ENCODE peak calls at places on chromosomes 6 and 20, in nine cellular contexts. I, U, Y, K, V, E, Q, H and M are unnamed samples.

GRCh38 chr6:87731818-87732661 is 30.0 kb upstream of the AKIRIN2 start:
- DNase-seq in Q (peak; percentile 94), E (peak; percentile 99), H (peak; percentile 89), K (no peak), I (peak; percentile 92), Y (peak; percentile 92), U (peak; percentile 96), V (peak; percentile 72), M (peak; percentile 95)

GRCh38 chr20:1362484-1362883 is 30.4 kb downstream of the FKBP1A start:
- DNase-seq in U (no peak), Y (no peak), V (no peak), Q (no peak), H (no peak), I (no peak), K (no peak), E (no peak), M (no peak)

GRCh38 chr6:31770860-31771259 is 6.3 kb downstream of the VWA7 start:
- DNase-seq in V (no peak), E (no peak), I (no peak), H (no peak), Y (no peak), Q (no peak), U (no peak), K (no peak), M (no peak)

GRCh38 chr6:138590796-138591709 is 91.8 kb upstream of the NHSL1 start:
- DNase-seq in K (no peak), Y (peak; percentile 62), I (no peak), U (peak; percentile 72), Q (peak; percentile 32), V (peak; percentile 50), H (no peak), E (peak; percentile 84), M (peak; percentile 75)

GRCh38 chr20:9981834-9982233 is 53.0 kb upstream of the ANKEF1 start:
- DNase-seq in Q (no peak), H (no peak), I (no peak), V (no peak), K (no peak), E (peak; percentile 22), Y (no peak), U (no peak), M (no peak)

GRCh38 chr6:127376685-127377084 is 33.3 kb upstream of the ECHDC1 start:
- DNase-seq in V (no peak), I (no peak), K (no peak), H (no peak), Q (no peak), Y (no peak), E (no peak), U (no peak), M (no peak)

GRCh38 chr6:164419099-164419498 is 890.3 kb downstream of the C6orf118 start:
- DNase-seq in K (no peak), V (no peak), Y (no peak), I (no peak), U (no peak), Q (no peak), H (no peak), E (no peak), M (no peak)

GRCh38 chr6:15183979-15184378 is 61.9 kb upstream of the JARID2 start:
- DNase-seq in Q (no peak), U (no peak), V (no peak), K (no peak), I (no peak), E (no peak), H (no peak), Y (no peak), M (no peak)

GRCh38 chr6:159099311-159099710 is 54.5 kb upstream of the TAGAP start:
- DNase-seq in Q (no peak), V (no peak), Y (no peak), E (no peak), U (no peak), K (no peak), H (no peak), I (no peak), M (no peak)

DNA sequence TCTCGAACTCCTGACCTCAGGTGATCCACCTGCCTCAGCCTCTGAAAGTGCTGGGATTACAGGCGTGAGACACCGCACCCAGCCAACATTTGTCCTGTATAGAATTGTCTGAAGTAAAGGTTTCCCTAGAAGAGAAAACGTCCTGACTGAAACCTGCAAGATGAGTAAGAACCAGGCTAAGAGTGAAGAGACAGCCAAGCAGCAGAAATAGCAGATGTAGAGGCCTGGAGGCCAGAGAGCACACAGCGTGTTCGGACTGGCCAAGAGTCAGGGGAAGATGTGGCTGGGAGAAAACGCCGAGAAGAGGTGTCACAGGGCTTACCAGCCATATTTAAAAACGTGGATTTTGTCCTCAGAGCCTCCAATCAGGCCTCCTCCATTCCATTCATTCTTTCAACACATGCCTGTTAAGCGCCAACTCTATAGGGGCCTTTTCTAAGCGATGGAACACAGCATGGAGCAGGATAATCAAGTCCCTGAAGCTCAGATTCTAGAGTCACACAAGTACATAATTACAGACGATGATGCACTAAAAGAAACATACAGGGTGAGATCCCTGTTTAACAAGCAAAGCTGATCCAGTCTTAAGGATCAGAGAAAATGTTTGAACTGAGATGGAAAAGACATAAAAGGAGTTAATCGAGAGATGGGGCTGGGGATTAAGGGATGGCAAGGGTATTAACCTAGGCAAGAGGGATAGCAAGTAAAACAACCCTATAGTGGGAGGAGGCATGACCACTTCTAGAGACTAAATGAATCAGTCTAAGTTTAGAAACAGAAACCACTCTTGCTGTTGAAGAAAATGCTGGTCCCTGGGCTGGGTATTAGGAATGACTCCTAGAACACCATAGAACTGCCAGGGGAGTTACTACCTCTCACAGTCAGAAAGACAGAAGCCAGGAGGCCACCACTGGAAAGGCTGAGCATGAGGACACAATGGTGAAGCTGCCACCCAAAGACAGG is 4.8 kb downstream of the ZCCHC3 start:
- DNase-seq in H (no peak), V (no peak), Y (no peak), I (no peak), K (no peak), E (no peak), Q (no peak), U (no peak), M (no peak)
- H3K4me3 ChIP-seq in H (no peak overlapping the region), V (no peak overlapping the region), Y (no peak overlapping the region), I (no peak overlapping the region), K (no peak overlapping the region), E (no peak overlapping the region), Q (no peak overlapping the region), U (no peak overlapping the region), M (no peak overlapping the region)

GRCh38 chr6:111975501-111975900 is 78.4 kb upstream of the CCN6 start:
- DNase-seq in U (no peak), I (no peak), H (no peak), Y (no peak), Q (no peak), E (no peak), V (no peak), K (no peak), M (no peak)
- H3K4me3 ChIP-seq in U (no peak overlapping the region), I (no peak overlapping the region), H (no peak overlapping the region), Y (no peak overlapping the region), Q (no peak overlapping the region), E (no peak overlapping the region), V (no peak overlapping the region), K (no peak overlapping the region), M (no peak overlapping the region)

GRCh38 chr6:109094351-109095035 is at the start of gene SESN1:
- DNase-seq in E (peak; percentile 100), K (peak; percentile 60), V (peak; percentile 96), H (peak; percentile 99), Y (peak; percentile 96), Q (peak; percentile 89), U (peak; percentile 96), I (peak; percentile 96), M (peak; percentile 82)

GRCh38 chr6:109087661-109088264 is 6.9 kb downstream of the SESN1 start:
- DNase-seq in H (no peak), Y (no peak), I (no peak), U (no peak), E (no peak), V (no peak), K (no peak), Q (no peak), M (no peak)

GRCh38 chr6:109093732-109094131 is 914 bp downstream of the SESN1 start:
- DNase-seq in E (no peak), H (no peak), K (no peak), V (no peak), U (no peak), I (no peak), Y (no peak), Q (no peak), M (no peak)

GRCh38 chr6:109092074-109092473 is 2.6 kb downstream of the SESN1 start:
- DNase-seq in H (no peak), E (no peak), Y (no peak), V (no peak), Q (no peak), K (no peak), I (no peak), U (no peak), M (no peak)

DNA sequence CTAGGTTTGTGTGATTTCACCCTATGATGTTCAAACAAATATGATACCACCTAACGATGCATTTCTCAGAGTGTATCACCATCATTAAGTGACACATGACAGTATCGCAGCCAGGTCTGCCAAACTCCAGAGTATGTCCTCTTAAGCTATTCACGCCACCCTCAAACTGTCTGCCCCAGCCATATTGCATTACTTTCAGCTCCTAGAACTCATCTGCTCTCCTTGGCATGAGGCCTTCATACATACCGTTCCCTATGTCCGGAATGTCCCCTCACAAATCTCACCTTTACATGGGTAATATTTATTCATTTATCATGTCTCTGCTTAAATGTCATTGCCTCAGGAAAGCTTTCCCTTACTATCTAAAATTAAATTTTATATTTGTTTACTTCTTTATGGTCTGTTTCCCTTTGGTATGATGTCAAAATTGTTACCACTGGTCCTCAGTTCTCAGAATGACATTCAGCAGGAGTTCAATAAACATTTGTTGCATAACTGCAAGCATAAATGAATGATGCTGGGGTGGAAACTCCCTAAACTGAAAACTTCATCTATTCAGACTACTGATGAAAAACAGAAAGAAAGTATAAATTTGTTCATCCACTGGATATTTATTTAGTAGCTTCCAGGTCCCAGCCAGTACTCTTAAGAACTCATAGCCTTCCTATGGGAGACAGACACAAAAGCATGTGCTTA is 3.2 kb downstream of the SESN1 start:
- DNase-seq in I (no peak), V (no peak), Y (no peak), Q (no peak), U (no peak), K (no peak), E (no peak), H (no peak), M (no peak)
- H3K4me3 ChIP-seq in I (peak overlapping the region; percentile 83), V (no peak overlapping the region), Y (no peak overlapping the region), Q (no peak overlapping the region), U (peak overlapping the region; percentile 69), K (no peak overlapping the region), E (no peak overlapping the region), H (peak overlapping the region; percentile 69), M (no peak overlapping the region)

GRCh38 chr20:44173116-44173515 is 13.9 kb downstream of the JPH2 start:
- DNase-seq in Q (no peak), U (no peak), V (no peak), Y (no peak), I (no peak), K (no peak), E (no peak), H (no peak), M (no peak)

GRCh38 chr20:44173846-44174245 is 13.1 kb downstream of the JPH2 start:
- DNase-seq in K (no peak), I (no peak), H (no peak), E (no peak), U (no peak), V (no peak), Y (no peak), Q (no peak), M (no peak)

GRCh38 chr20:44172572-44172950 is 14.4 kb downstream of the JPH2 start:
- DNase-seq in V (no peak), K (no peak), Q (no peak), I (no peak), E (no peak), H (no peak), Y (no peak), U (no peak), M (no peak)

GRCh38 chr20:44176833-44177533 is 10.0 kb downstream of the JPH2 start:
- DNase-seq in I (no peak), H (no peak), E (no peak), U (no peak), Y (no peak), Q (no peak), V (no peak), K (no peak), M (no peak)

GRCh38 chr20:44174996-44175766 is 11.8 kb downstream of the JPH2 start:
- DNase-seq in V (no peak), H (no peak), E (no peak), Q (no peak), K (no peak), Y (no peak), I (no peak), U (no peak), M (no peak)
- H3K4me3 ChIP-seq in V (no peak overlapping the region), H (no peak overlapping the region), E (no peak overlapping the region), Q (no peak overlapping the region), K (no peak overlapping the region), Y (no peak overlapping the region), I (no peak overlapping the region), U (no peak overlapping the region), M (no peak overlapping the region)